ENCODE peak calls at places on chromosomes 4 and X, in ten cellular contexts. One of them, this sample, is unnamed.

GRCh38 chr4:64230709-64231310 is 178.4 kb downstream of the TECRL start:
- DNase-seq in activated T-helper 1 cell treated with anti-CD3 and anti-CD28 coated beads, Interleukin-2, amount 50 U/mL, for 16 hours: no peak
- DNase-seq in HuH-7: no peak
- DNase-seq in endothelial cell: no peak
- DNase-seq in HuH-7.5: no peak
- DNase-seq in hypothalamus: no peak
- DNase-seq in dermis blood vessel endothelial cell: peak; percentile 13
- DNase-seq in kidney: no peak
- DNase-seq in smooth muscle cell of the brain vasculature: no peak
- DNase-seq in activated gamma-delta T cell treated with anti-CD3 and anti-CD28 coated beads, Interleukin-2, amount 50 U/mL, for 16 hours: no peak
- DNase-seq in this sample: peak; percentile 15

GRCh38 chr4:39893693-39894072 is 84.0 kb downstream of the PDS5A start:
- DNase-seq in activated gamma-delta T cell treated with anti-CD3 and anti-CD28 coated beads, Interleukin-2, amount 50 U/mL, for 16 hours: no peak
- DNase-seq in HuH-7: no peak
- DNase-seq in endothelial cell: no peak
- DNase-seq in kidney: no peak
- DNase-seq in dermis blood vessel endothelial cell: no peak
- DNase-seq in smooth muscle cell of the brain vasculature: no peak
- DNase-seq in activated T-helper 1 cell treated with anti-CD3 and anti-CD28 coated beads, Interleukin-2, amount 50 U/mL, for 16 hours: no peak
- DNase-seq in hypothalamus: no peak
- DNase-seq in HuH-7.5: no peak
- DNase-seq in this sample: no peak

GRCh38 chr4:80015407-80016189 is 57.4 kb downstream of the ANTXR2 start:
- DNase-seq in hypothalamus: no peak
- DNase-seq in HuH-7: no peak
- DNase-seq in smooth muscle cell of the brain vasculature: no peak
- DNase-seq in activated gamma-delta T cell treated with anti-CD3 and anti-CD28 coated beads, Interleukin-2, amount 50 U/mL, for 16 hours: no peak
- DNase-seq in dermis blood vessel endothelial cell: no peak
- DNase-seq in HuH-7.5: no peak
- DNase-seq in endothelial cell: no peak
- DNase-seq in activated T-helper 1 cell treated with anti-CD3 and anti-CD28 coated beads, Interleukin-2, amount 50 U/mL, for 16 hours: no peak
- DNase-seq in kidney: no peak
- DNase-seq in this sample: no peak

GRCh38 chr4:11074581-11075241 is 354.0 kb downstream of the HS3ST1 start:
- DNase-seq in activated T-helper 1 cell treated with anti-CD3 and anti-CD28 coated beads, Interleukin-2, amount 50 U/mL, for 16 hours: no peak
- DNase-seq in HuH-7: no peak
- DNase-seq in dermis blood vessel endothelial cell: no peak
- DNase-seq in HuH-7.5: no peak
- DNase-seq in hypothalamus: no peak
- DNase-seq in activated gamma-delta T cell treated with anti-CD3 and anti-CD28 coated beads, Interleukin-2, amount 50 U/mL, for 16 hours: no peak
- DNase-seq in smooth muscle cell of the brain vasculature: no peak
- DNase-seq in endothelial cell: no peak
- DNase-seq in kidney: no peak
- DNase-seq in this sample: no peak

GRCh38 chr4:73599182-73599581 is 21.1 kb downstream of the RASSF6 start:
- DNase-seq in activated gamma-delta T cell treated with anti-CD3 and anti-CD28 coated beads, Interleukin-2, amount 50 U/mL, for 16 hours: no peak
- DNase-seq in endothelial cell: no peak
- DNase-seq in activated T-helper 1 cell treated with anti-CD3 and anti-CD28 coated beads, Interleukin-2, amount 50 U/mL, for 16 hours: no peak
- DNase-seq in HuH-7.5: no peak
- DNase-seq in dermis blood vessel endothelial cell: peak; percentile 15
- DNase-seq in kidney: no peak
- DNase-seq in smooth muscle cell of the brain vasculature: no peak
- DNase-seq in hypothalamus: no peak
- DNase-seq in HuH-7: peak; percentile 28
- DNase-seq in this sample: peak; percentile 90

GRCh38 chrX:49879656-49880277 is 483 bp downstream of the USP27X start:
- DNase-seq in activated T-helper 1 cell treated with anti-CD3 and anti-CD28 coated beads, Interleukin-2, amount 50 U/mL, for 16 hours: no peak
- DNase-seq in kidney: no peak
- DNase-seq in hypothalamus: no peak
- DNase-seq in endothelial cell: no peak
- DNase-seq in HuH-7: no peak
- DNase-seq in HuH-7.5: no peak
- DNase-seq in activated gamma-delta T cell treated with anti-CD3 and anti-CD28 coated beads, Interleukin-2, amount 50 U/mL, for 16 hours: no peak
- DNase-seq in smooth muscle cell of the brain vasculature: no peak
- DNase-seq in dermis blood vessel endothelial cell: peak; percentile 5
- DNase-seq in this sample: peak; percentile 4

GRCh38 chrX:123743312-123743711 is 10.5 kb upstream of the THOC2 start:
- DNase-seq in endothelial cell: no peak
- DNase-seq in kidney: no peak
- DNase-seq in HuH-7: no peak
- DNase-seq in HuH-7.5: no peak
- DNase-seq in activated T-helper 1 cell treated with anti-CD3 and anti-CD28 coated beads, Interleukin-2, amount 50 U/mL, for 16 hours: no peak
- DNase-seq in dermis blood vessel endothelial cell: no peak
- DNase-seq in hypothalamus: no peak
- DNase-seq in smooth muscle cell of the brain vasculature: no peak
- DNase-seq in activated gamma-delta T cell treated with anti-CD3 and anti-CD28 coated beads, Interleukin-2, amount 50 U/mL, for 16 hours: no peak
- DNase-seq in this sample: no peak

GRCh38 chr4:188025476-188025875 is 29.9 kb downstream of the ZFP42 start:
- DNase-seq in endothelial cell: no peak
- DNase-seq in HuH-7: no peak
- DNase-seq in dermis blood vessel endothelial cell: no peak
- DNase-seq in smooth muscle cell of the brain vasculature: no peak
- DNase-seq in kidney: no peak
- DNase-seq in HuH-7.5: no peak
- DNase-seq in hypothalamus: no peak
- DNase-seq in activated T-helper 1 cell treated with anti-CD3 and anti-CD28 coated beads, Interleukin-2, amount 50 U/mL, for 16 hours: no peak
- DNase-seq in activated gamma-delta T cell treated with anti-CD3 and anti-CD28 coated beads, Interleukin-2, amount 50 U/mL, for 16 hours: no peak
- DNase-seq in this sample: no peak

GRCh38 chrX:9148626-9149385 is 114.9 kb upstream of the FAM9B start:
- DNase-seq in hypothalamus: no peak
- DNase-seq in activated T-helper 1 cell treated with anti-CD3 and anti-CD28 coated beads, Interleukin-2, amount 50 U/mL, for 16 hours: no peak
- DNase-seq in HuH-7: no peak
- DNase-seq in dermis blood vessel endothelial cell: no peak
- DNase-seq in HuH-7.5: no peak
- DNase-seq in kidney: no peak
- DNase-seq in endothelial cell: no peak
- DNase-seq in smooth muscle cell of the brain vasculature: no peak
- DNase-seq in activated gamma-delta T cell treated with anti-CD3 and anti-CD28 coated beads, Interleukin-2, amount 50 U/mL, for 16 hours: no peak
- DNase-seq in this sample: peak; percentile 62

GRCh38 chr4:168524006-168524405 is 27.2 kb downstream of the PALLD start:
- DNase-seq in endothelial cell: no peak
- DNase-seq in HuH-7.5: no peak
- DNase-seq in activated gamma-delta T cell treated with anti-CD3 and anti-CD28 coated beads, Interleukin-2, amount 50 U/mL, for 16 hours: no peak
- DNase-seq in activated T-helper 1 cell treated with anti-CD3 and anti-CD28 coated beads, Interleukin-2, amount 50 U/mL, for 16 hours: no peak
- DNase-seq in dermis blood vessel endothelial cell: peak; percentile 53
- DNase-seq in HuH-7: no peak
- DNase-seq in hypothalamus: no peak
- DNase-seq in kidney: no peak
- DNase-seq in smooth muscle cell of the brain vasculature: peak; percentile 20
- DNase-seq in this sample: peak; percentile 87

GRCh38 chrX:107716045-107716684 is 59.4 kb downstream of the TSC22D3 start:
- DNase-seq in dermis blood vessel endothelial cell: peak; percentile 47
- DNase-seq in kidney: peak; percentile 82
- DNase-seq in HuH-7.5: no peak
- DNase-seq in activated T-helper 1 cell treated with anti-CD3 and anti-CD28 coated beads, Interleukin-2, amount 50 U/mL, for 16 hours: no peak
- DNase-seq in endothelial cell: peak; percentile 33
- DNase-seq in smooth muscle cell of the brain vasculature: no peak
- DNase-seq in activated gamma-delta T cell treated with anti-CD3 and anti-CD28 coated beads, Interleukin-2, amount 50 U/mL, for 16 hours: no peak
- DNase-seq in hypothalamus: peak; percentile 23
- DNase-seq in HuH-7: no peak
- DNase-seq in this sample: no peak

GRCh38 chr4:48296330-48296729 is 26.7 kb upstream of the TEC start:
- DNase-seq in HuH-7.5: no peak
- DNase-seq in activated gamma-delta T cell treated with anti-CD3 and anti-CD28 coated beads, Interleukin-2, amount 50 U/mL, for 16 hours: no peak
- DNase-seq in HuH-7: no peak
- DNase-seq in endothelial cell: no peak
- DNase-seq in hypothalamus: no peak
- DNase-seq in kidney: no peak
- DNase-seq in activated T-helper 1 cell treated with anti-CD3 and anti-CD28 coated beads, Interleukin-2, amount 50 U/mL, for 16 hours: no peak
- DNase-seq in smooth muscle cell of the brain vasculature: no peak
- DNase-seq in dermis blood vessel endothelial cell: no peak
- DNase-seq in this sample: no peak

GRCh38 chr4:153346031-153346430 is 1.5 kb downstream of the MND1 start:
- DNase-seq in endothelial cell: no peak
- DNase-seq in HuH-7.5: no peak
- DNase-seq in smooth muscle cell of the brain vasculature: no peak
- DNase-seq in activated T-helper 1 cell treated with anti-CD3 and anti-CD28 coated beads, Interleukin-2, amount 50 U/mL, for 16 hours: no peak
- DNase-seq in hypothalamus: no peak
- DNase-seq in dermis blood vessel endothelial cell: no peak
- DNase-seq in HuH-7: no peak
- DNase-seq in kidney: no peak
- DNase-seq in activated gamma-delta T cell treated with anti-CD3 and anti-CD28 coated beads, Interleukin-2, amount 50 U/mL, for 16 hours: no peak
- DNase-seq in this sample: no peak

GRCh38 chr4:31613946-31614623 is 893.9 kb downstream of the PCDH7 start:
- DNase-seq in HuH-7.5: no peak
- DNase-seq in kidney: no peak
- DNase-seq in hypothalamus: no peak
- DNase-seq in endothelial cell: no peak
- DNase-seq in smooth muscle cell of the brain vasculature: no peak
- DNase-seq in activated gamma-delta T cell treated with anti-CD3 and anti-CD28 coated beads, Interleukin-2, amount 50 U/mL, for 16 hours: no peak
- DNase-seq in activated T-helper 1 cell treated with anti-CD3 and anti-CD28 coated beads, Interleukin-2, amount 50 U/mL, for 16 hours: no peak
- DNase-seq in dermis blood vessel endothelial cell: no peak
- DNase-seq in HuH-7: no peak
- DNase-seq in this sample: peak; percentile 57

GRCh38 chr4:57199267-57199666 is 89.1 kb upstream of the IGFBP7 start:
- DNase-seq in HuH-7: no peak
- DNase-seq in activated T-helper 1 cell treated with anti-CD3 and anti-CD28 coated beads, Interleukin-2, amount 50 U/mL, for 16 hours: no peak
- DNase-seq in hypothalamus: no peak
- DNase-seq in smooth muscle cell of the brain vasculature: no peak
- DNase-seq in kidney: no peak
- DNase-seq in HuH-7.5: no peak
- DNase-seq in endothelial cell: no peak
- DNase-seq in dermis blood vessel endothelial cell: no peak
- DNase-seq in activated gamma-delta T cell treated with anti-CD3 and anti-CD28 coated beads, Interleukin-2, amount 50 U/mL, for 16 hours: no peak
- DNase-seq in this sample: no peak

GRCh38 chr4:72468904-72469502 is 100.0 kb downstream of the ADAMTS3 start:
- DNase-seq in smooth muscle cell of the brain vasculature: peak; percentile 20
- DNase-seq in activated T-helper 1 cell treated with anti-CD3 and anti-CD28 coated beads, Interleukin-2, amount 50 U/mL, for 16 hours: no peak
- DNase-seq in HuH-7: no peak
- DNase-seq in dermis blood vessel endothelial cell: peak; percentile 64
- DNase-seq in kidney: no peak
- DNase-seq in endothelial cell: no peak
- DNase-seq in activated gamma-delta T cell treated with anti-CD3 and anti-CD28 coated beads, Interleukin-2, amount 50 U/mL, for 16 hours: no peak
- DNase-seq in HuH-7.5: no peak
- DNase-seq in hypothalamus: no peak
- DNase-seq in this sample: peak; percentile 28

GRCh38 chr4:187417761-187418160 is 577.8 kb upstream of the ZFP42 start:
- DNase-seq in kidney: no peak
- DNase-seq in activated T-helper 1 cell treated with anti-CD3 and anti-CD28 coated beads, Interleukin-2, amount 50 U/mL, for 16 hours: no peak
- DNase-seq in hypothalamus: no peak
- DNase-seq in endothelial cell: no peak
- DNase-seq in HuH-7: no peak
- DNase-seq in activated gamma-delta T cell treated with anti-CD3 and anti-CD28 coated beads, Interleukin-2, amount 50 U/mL, for 16 hours: no peak
- DNase-seq in dermis blood vessel endothelial cell: no peak
- DNase-seq in smooth muscle cell of the brain vasculature: no peak
- DNase-seq in HuH-7.5: no peak
- DNase-seq in this sample: peak; percentile 18

GRCh38 chr4:118732591-118733330 is 47.6 kb downstream of the METTL14 start:
- DNase-seq in kidney: no peak
- DNase-seq in hypothalamus: no peak
- DNase-seq in smooth muscle cell of the brain vasculature: no peak
- DNase-seq in activated T-helper 1 cell treated with anti-CD3 and anti-CD28 coated beads, Interleukin-2, amount 50 U/mL, for 16 hours: no peak
- DNase-seq in endothelial cell: no peak
- DNase-seq in HuH-7.5: no peak
- DNase-seq in activated gamma-delta T cell treated with anti-CD3 and anti-CD28 coated beads, Interleukin-2, amount 50 U/mL, for 16 hours: no peak
- DNase-seq in dermis blood vessel endothelial cell: no peak
- DNase-seq in HuH-7: no peak
- DNase-seq in this sample: peak; percentile 47

GRCh38 chrX:153719238-153719637 is 4.9 kb downstream of the BCAP31 start:
- DNase-seq in activated gamma-delta T cell treated with anti-CD3 and anti-CD28 coated beads, Interleukin-2, amount 50 U/mL, for 16 hours: no peak
- DNase-seq in HuH-7: no peak
- DNase-seq in smooth muscle cell of the brain vasculature: no peak
- DNase-seq in HuH-7.5: no peak
- DNase-seq in endothelial cell: no peak
- DNase-seq in activated T-helper 1 cell treated with anti-CD3 and anti-CD28 coated beads, Interleukin-2, amount 50 U/mL, for 16 hours: no peak
- DNase-seq in hypothalamus: no peak
- DNase-seq in dermis blood vessel endothelial cell: no peak
- DNase-seq in kidney: peak; percentile 35
- DNase-seq in this sample: no peak

GRCh38 chr4:8457646-8458045 is 17.1 kb downstream of the TRMT44 start:
- DNase-seq in hypothalamus: no peak
- DNase-seq in smooth muscle cell of the brain vasculature: no peak
- DNase-seq in HuH-7: no peak
- DNase-seq in activated T-helper 1 cell treated with anti-CD3 and anti-CD28 coated beads, Interleukin-2, amount 50 U/mL, for 16 hours: no peak
- DNase-seq in activated gamma-delta T cell treated with anti-CD3 and anti-CD28 coated beads, Interleukin-2, amount 50 U/mL, for 16 hours: no peak
- DNase-seq in HuH-7.5: no peak
- DNase-seq in kidney: no peak
- DNase-seq in endothelial cell: no peak
- DNase-seq in dermis blood vessel endothelial cell: no peak
- DNase-seq in this sample: no peak

GRCh38 chr4:45539142-45539814 is 584.6 kb downstream of the GABRG1 start:
- DNase-seq in kidney: no peak
- DNase-seq in dermis blood vessel endothelial cell: no peak
- DNase-seq in HuH-7.5: no peak
- DNase-seq in endothelial cell: no peak
- DNase-seq in hypothalamus: no peak
- DNase-seq in smooth muscle cell of the brain vasculature: no peak
- DNase-seq in activated T-helper 1 cell treated with anti-CD3 and anti-CD28 coated beads, Interleukin-2, amount 50 U/mL, for 16 hours: no peak
- DNase-seq in activated gamma-delta T cell treated with anti-CD3 and anti-CD28 coated beads, Interleukin-2, amount 50 U/mL, for 16 hours: no peak
- DNase-seq in HuH-7: no peak
- DNase-seq in this sample: no peak

GRCh38 chr4:140256941-140257340 is 103.0 kb upstream of the MAML3 start:
- DNase-seq in hypothalamus: no peak
- DNase-seq in kidney: no peak
- DNase-seq in dermis blood vessel endothelial cell: no peak
- DNase-seq in activated gamma-delta T cell treated with anti-CD3 and anti-CD28 coated beads, Interleukin-2, amount 50 U/mL, for 16 hours: no peak
- DNase-seq in activated T-helper 1 cell treated with anti-CD3 and anti-CD28 coated beads, Interleukin-2, amount 50 U/mL, for 16 hours: no peak
- DNase-seq in endothelial cell: no peak
- DNase-seq in HuH-7: peak; percentile 53
- DNase-seq in HuH-7.5: peak; percentile 39
- DNase-seq in smooth muscle cell of the brain vasculature: no peak
- DNase-seq in this sample: peak; percentile 53